ENCODE peak calls at places on chromosomes 16 and 17, in nine cellular contexts. One of them, this sample, is unnamed. For H3K4me1, the result is how much of the 10 kb centered on the place peaks cover.

GRCh38 chr17:61261001-61261587 is 138.5 kb upstream of the TBX2 start:
- DNase-seq in stomach: no peak
- DNase-seq in neuronal stem cell: no peak
- DNase-seq in OCI-LY7: no peak
- DNase-seq in A673: no peak
- DNase-seq in cardiac muscle cell: no peak
- DNase-seq in ascending aorta: no peak
- DNase-seq in GM23248: no peak
- DNase-seq in IMR-90: no peak
- DNase-seq in this sample: no peak

GRCh38 chr17:3659541-3660111 is 8.8 kb downstream of the TAX1BP3 start:
- DNase-seq in neuronal stem cell: no peak
- DNase-seq in ascending aorta: peak
- DNase-seq in GM23248: peak
- DNase-seq in IMR-90: peak
- DNase-seq in OCI-LY7: no peak
- DNase-seq in stomach: peak
- DNase-seq in cardiac muscle cell: peak
- DNase-seq in A673: no peak
- DNase-seq in this sample: peak

GRCh38 chr16:22898131-22898530 is 84.2 kb downstream of the HS3ST2 start:
- DNase-seq in A673: no peak
- DNase-seq in stomach: no peak
- DNase-seq in OCI-LY7: no peak
- DNase-seq in GM23248: no peak
- DNase-seq in IMR-90: no peak
- DNase-seq in neuronal stem cell: no peak
- DNase-seq in ascending aorta: no peak
- DNase-seq in cardiac muscle cell: no peak
- DNase-seq in this sample: no peak

GRCh38 chr17:77459018-77459755 is 318.4 kb downstream of the SEC14L1 start:
- DNase-seq in GM23248: no peak
- DNase-seq in A673: no peak
- DNase-seq in OCI-LY7: peak
- DNase-seq in cardiac muscle cell: no peak
- DNase-seq in neuronal stem cell: no peak
- DNase-seq in stomach: no peak
- DNase-seq in IMR-90: no peak
- DNase-seq in ascending aorta: no peak
- DNase-seq in this sample: no peak

GRCh38 chr16:11168386-11169065 is 87.5 kb downstream of the SOCS1 start:
- DNase-seq in neuronal stem cell: no peak
- DNase-seq in stomach: no peak
- DNase-seq in ascending aorta: no peak
- DNase-seq in OCI-LY7: no peak
- DNase-seq in A673: no peak
- DNase-seq in IMR-90: peak
- DNase-seq in cardiac muscle cell: no peak
- DNase-seq in GM23248: peak
- DNase-seq in this sample: no peak

GRCh38 chr17:78779848-78780247 is 2.2 kb downstream of the CYTH1 start:
- DNase-seq in neuronal stem cell: no peak
- DNase-seq in GM23248: no peak
- DNase-seq in stomach: no peak
- DNase-seq in A673: no peak
- DNase-seq in ascending aorta: no peak
- DNase-seq in OCI-LY7: peak
- DNase-seq in cardiac muscle cell: no peak
- DNase-seq in IMR-90: no peak
- DNase-seq in this sample: no peak

GRCh38 chr17:77668518-77668917 is 290.0 kb upstream of the TNRC6C start:
- DNase-seq in OCI-LY7: peak
- DNase-seq in neuronal stem cell: no peak
- DNase-seq in stomach: no peak
- DNase-seq in IMR-90: no peak
- DNase-seq in A673: no peak
- DNase-seq in cardiac muscle cell: no peak
- DNase-seq in ascending aorta: no peak
- DNase-seq in GM23248: no peak
- DNase-seq in this sample: no peak

GRCh38 chr17:38711792-38712571 is 6.9 kb downstream of the MLLT6 start:
- DNase-seq in IMR-90: no peak
- DNase-seq in GM23248: no peak
- DNase-seq in cardiac muscle cell: peak
- DNase-seq in A673: no peak
- DNase-seq in ascending aorta: no peak
- DNase-seq in OCI-LY7: no peak
- DNase-seq in stomach: no peak
- DNase-seq in neuronal stem cell: no peak
- DNase-seq in this sample: no peak

GRCh38 chr16:20865420-20866126 is 34.6 kb downstream of the DCUN1D3 start:
- DNase-seq in stomach: no peak
- DNase-seq in IMR-90: peak
- DNase-seq in cardiac muscle cell: no peak
- DNase-seq in ascending aorta: no peak
- DNase-seq in GM23248: peak
- DNase-seq in A673: no peak
- DNase-seq in neuronal stem cell: no peak
- DNase-seq in OCI-LY7: no peak
- DNase-seq in this sample: no peak

GRCh38 chr16:20868890-20869289 is 31.3 kb downstream of the DCUN1D3 start:
- DNase-seq in A673: no peak
- DNase-seq in IMR-90: peak
- DNase-seq in OCI-LY7: no peak
- DNase-seq in GM23248: peak
- DNase-seq in cardiac muscle cell: peak
- DNase-seq in neuronal stem cell: no peak
- DNase-seq in stomach: peak
- DNase-seq in ascending aorta: no peak
- DNase-seq in this sample: peak

GRCh38 chr16:20866161-20866772 is 33.9 kb downstream of the DCUN1D3 start:
- DNase-seq in IMR-90: peak
- DNase-seq in neuronal stem cell: peak
- DNase-seq in OCI-LY7: no peak
- DNase-seq in ascending aorta: peak
- DNase-seq in GM23248: peak
- DNase-seq in A673: peak
- DNase-seq in cardiac muscle cell: peak
- DNase-seq in stomach: peak
- DNase-seq in this sample: peak

GRCh38 chr16:20866792-20867191 is 33.4 kb downstream of the DCUN1D3 start:
- DNase-seq in ascending aorta: no peak
- DNase-seq in GM23248: no peak
- DNase-seq in cardiac muscle cell: no peak
- DNase-seq in IMR-90: no peak
- DNase-seq in neuronal stem cell: no peak
- DNase-seq in A673: no peak
- DNase-seq in stomach: no peak
- DNase-seq in OCI-LY7: no peak
- DNase-seq in this sample: no peak

DNA sequence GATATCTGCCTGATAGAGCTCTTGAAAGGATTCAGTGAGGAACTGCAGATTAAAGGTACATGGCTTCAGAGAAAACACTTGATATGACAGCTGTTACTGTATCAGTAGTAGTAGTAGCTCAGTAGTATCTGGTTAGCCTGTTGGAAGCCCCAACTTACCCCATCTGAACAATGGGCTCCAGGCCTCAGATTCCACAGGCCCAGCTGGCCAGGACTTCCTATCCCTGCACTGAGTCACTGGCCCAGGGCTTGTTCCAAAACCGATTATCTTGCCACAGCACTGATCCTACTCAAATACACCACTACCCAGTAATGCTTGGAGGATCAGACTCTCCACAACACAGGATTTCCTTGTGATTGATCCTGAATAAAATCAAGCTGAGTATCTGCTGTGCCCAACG is 32.6 kb downstream of the DCUN1D3 start:
- DNase-seq in stomach: no peak
- DNase-seq in cardiac muscle cell: no peak
- DNase-seq in ascending aorta: no peak
- DNase-seq in neuronal stem cell: no peak
- DNase-seq in OCI-LY7: no peak
- DNase-seq in IMR-90: peak
- DNase-seq in GM23248: peak
- DNase-seq in A673: no peak
- DNase-seq in this sample: no peak
- H3K4me1 ChIP-seq in stomach: half or more
- H3K4me1 ChIP-seq in cardiac muscle cell: half or more
- H3K4me1 ChIP-seq in ascending aorta: half or more
- H3K4me1 ChIP-seq in neuronal stem cell: under half
- H3K4me1 ChIP-seq in OCI-LY7: under half
- H3K4me1 ChIP-seq in IMR-90: under half
- H3K4me1 ChIP-seq in GM23248: half or more
- H3K4me1 ChIP-seq in A673: under half
- H3K4me1 ChIP-seq in this sample: under half

GRCh38 chr17:8224891-8225812 is 14.8 kb upstream of the AURKB start:
- DNase-seq in OCI-LY7: no peak
- DNase-seq in A673: no peak
- DNase-seq in ascending aorta: no peak
- DNase-seq in neuronal stem cell: no peak
- DNase-seq in IMR-90: no peak
- DNase-seq in stomach: no peak
- DNase-seq in cardiac muscle cell: no peak
- DNase-seq in GM23248: no peak
- DNase-seq in this sample: no peak

GRCh38 chr17:8223356-8224063 is 13.1 kb upstream of the AURKB start:
- DNase-seq in stomach: peak
- DNase-seq in A673: peak
- DNase-seq in GM23248: peak
- DNase-seq in OCI-LY7: peak
- DNase-seq in cardiac muscle cell: peak
- DNase-seq in IMR-90: peak
- DNase-seq in ascending aorta: no peak
- DNase-seq in neuronal stem cell: peak
- DNase-seq in this sample: peak

GRCh38 chr17:8225813-8226535 is 15.6 kb upstream of the AURKB start:
- DNase-seq in ascending aorta: no peak
- DNase-seq in A673: peak
- DNase-seq in IMR-90: peak
- DNase-seq in cardiac muscle cell: peak
- DNase-seq in OCI-LY7: peak
- DNase-seq in GM23248: peak
- DNase-seq in stomach: peak
- DNase-seq in neuronal stem cell: peak
- DNase-seq in this sample: no peak

GRCh38 chr17:8227238-8227581 is 16.8 kb upstream of the AURKB start:
- DNase-seq in cardiac muscle cell: no peak
- DNase-seq in IMR-90: no peak
- DNase-seq in A673: no peak
- DNase-seq in OCI-LY7: no peak
- DNase-seq in neuronal stem cell: no peak
- DNase-seq in GM23248: peak
- DNase-seq in ascending aorta: no peak
- DNase-seq in stomach: no peak
- DNase-seq in this sample: no peak

DNA sequence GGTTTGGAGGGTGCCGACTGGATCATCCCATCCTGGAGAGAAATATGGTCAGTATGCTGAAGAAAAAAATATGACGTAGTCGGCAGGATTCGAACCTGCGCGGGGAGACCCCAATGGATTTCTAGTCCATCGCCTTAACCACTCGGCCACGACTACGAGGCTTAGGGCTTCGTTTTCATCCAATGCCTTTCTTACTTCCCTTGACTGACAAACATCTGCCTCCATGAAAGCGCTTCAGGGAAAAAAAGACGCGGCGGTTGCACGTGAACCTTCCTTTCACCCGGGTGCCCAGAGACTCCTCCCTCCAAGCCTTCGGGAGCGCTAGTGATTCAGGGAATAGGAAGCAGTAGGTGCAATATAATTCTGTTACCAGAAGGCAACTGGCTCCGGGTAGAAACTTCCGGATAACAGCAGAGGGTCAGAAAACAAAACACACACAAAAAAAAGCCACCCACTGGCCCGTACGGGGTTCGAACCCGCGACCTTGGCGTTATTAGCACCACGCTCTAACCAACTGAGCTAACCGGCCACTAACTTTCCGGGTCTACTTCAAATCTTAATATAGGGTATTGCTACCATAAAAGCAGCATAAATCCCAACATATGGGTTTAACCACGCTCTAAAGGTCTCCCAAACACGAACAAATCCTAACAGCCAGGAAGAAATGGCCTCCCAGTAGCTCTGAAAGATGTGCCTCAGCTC is 16.3 kb upstream of the AURKB start:
- DNase-seq in A673: peak
- DNase-seq in neuronal stem cell: peak
- DNase-seq in stomach: peak
- DNase-seq in ascending aorta: peak
- DNase-seq in OCI-LY7: no peak
- DNase-seq in cardiac muscle cell: peak
- DNase-seq in IMR-90: peak
- DNase-seq in GM23248: peak
- DNase-seq in this sample: peak
- H3K27ac ChIP-seq in A673: peak
- H3K27ac ChIP-seq in neuronal stem cell: peak
- H3K27ac ChIP-seq in stomach: peak
- H3K27ac ChIP-seq in ascending aorta: peak
- H3K27ac ChIP-seq in OCI-LY7: no peak
- H3K27ac ChIP-seq in cardiac muscle cell: peak
- H3K27ac ChIP-seq in IMR-90: peak
- H3K27ac ChIP-seq in GM23248: peak
- H3K27ac ChIP-seq in this sample: peak

DNA sequence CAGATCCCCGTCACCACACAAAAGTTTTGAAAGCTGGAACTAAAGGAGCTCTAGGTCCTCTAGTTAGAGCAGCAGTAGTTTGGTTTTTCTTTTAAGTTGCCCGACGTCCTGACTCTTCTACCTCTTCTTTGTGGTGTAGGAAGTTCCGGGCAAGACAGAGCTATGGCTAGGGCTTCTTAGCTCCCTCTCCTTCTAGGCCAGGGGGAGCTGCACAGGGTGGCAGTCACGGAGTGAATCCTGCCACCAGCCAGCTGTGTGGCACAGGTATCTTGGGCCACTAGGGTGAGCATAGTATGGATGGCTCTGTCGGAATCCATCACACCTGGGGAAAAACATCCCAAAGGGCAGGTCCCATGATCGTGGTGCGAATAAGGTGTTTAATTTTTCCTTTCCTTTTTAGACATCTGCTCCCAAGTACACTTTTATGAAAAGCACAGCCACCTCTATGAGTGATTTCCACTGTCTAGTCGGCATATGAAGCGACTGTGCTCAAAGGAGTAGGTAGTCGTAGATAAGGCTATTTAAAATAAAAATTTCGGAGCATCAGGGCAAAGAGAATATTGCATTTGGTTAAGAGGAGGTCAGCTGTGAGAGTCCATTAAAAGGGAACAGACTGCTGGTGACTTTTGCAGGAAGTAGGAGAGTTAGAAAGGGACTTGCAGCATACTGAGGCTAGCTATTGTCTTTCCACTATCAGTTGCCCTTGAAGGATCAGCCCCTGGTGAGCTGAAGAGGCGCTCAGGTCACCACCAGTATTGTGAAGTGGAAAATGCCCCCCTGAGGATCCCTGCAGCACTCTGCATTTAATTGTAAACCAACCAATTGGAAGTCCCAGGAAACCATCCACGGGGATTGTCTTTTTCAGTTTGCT is 2.1 kb downstream of the PRKCA start:
- DNase-seq in stomach: no peak
- DNase-seq in cardiac muscle cell: peak
- DNase-seq in GM23248: peak
- DNase-seq in ascending aorta: no peak
- DNase-seq in OCI-LY7: no peak
- DNase-seq in A673: peak
- DNase-seq in IMR-90: no peak
- DNase-seq in neuronal stem cell: peak
- DNase-seq in this sample: no peak
- H3K4me3 ChIP-seq in stomach: peak
- H3K4me3 ChIP-seq in cardiac muscle cell: peak
- H3K4me3 ChIP-seq in GM23248: peak
- H3K4me3 ChIP-seq in ascending aorta: peak
- H3K4me3 ChIP-seq in OCI-LY7: no peak
- H3K4me3 ChIP-seq in A673: peak
- H3K4me3 ChIP-seq in IMR-90: peak
- H3K4me3 ChIP-seq in neuronal stem cell: peak
- H3K4me3 ChIP-seq in this sample: peak

GRCh38 chr17:51147641-51148040 is 5.7 kb upstream of the NME1 start:
- DNase-seq in neuronal stem cell: no peak
- DNase-seq in ascending aorta: no peak
- DNase-seq in cardiac muscle cell: no peak
- DNase-seq in stomach: no peak
- DNase-seq in IMR-90: peak
- DNase-seq in A673: no peak
- DNase-seq in OCI-LY7: no peak
- DNase-seq in GM23248: peak
- DNase-seq in this sample: peak

GRCh38 chr17:51154176-51154575 is 817 bp downstream of the NME1 start:
- DNase-seq in OCI-LY7: peak
- DNase-seq in IMR-90: peak
- DNase-seq in neuronal stem cell: no peak
- DNase-seq in ascending aorta: no peak
- DNase-seq in stomach: no peak
- DNase-seq in cardiac muscle cell: no peak
- DNase-seq in A673: peak
- DNase-seq in GM23248: peak
- DNase-seq in this sample: no peak

GRCh38 chr17:51153210-51154072 is at the start of gene NME1:
- DNase-seq in IMR-90: peak
- DNase-seq in stomach: peak
- DNase-seq in OCI-LY7: peak
- DNase-seq in ascending aorta: peak
- DNase-seq in cardiac muscle cell: peak
- DNase-seq in neuronal stem cell: peak
- DNase-seq in A673: peak
- DNase-seq in GM23248: peak
- DNase-seq in this sample: peak

GRCh38 chr17:51152766-51153209 is 571 bp upstream of the NME1 start:
- DNase-seq in GM23248: peak
- DNase-seq in cardiac muscle cell: no peak
- DNase-seq in A673: peak
- DNase-seq in ascending aorta: no peak
- DNase-seq in stomach: no peak
- DNase-seq in IMR-90: peak
- DNase-seq in neuronal stem cell: no peak
- DNase-seq in OCI-LY7: no peak
- DNase-seq in this sample: no peak

GRCh38 chr17:51150932-51151331 is 2.4 kb upstream of the NME1 start:
- DNase-seq in GM23248: no peak
- DNase-seq in A673: no peak
- DNase-seq in neuronal stem cell: no peak
- DNase-seq in IMR-90: no peak
- DNase-seq in cardiac muscle cell: no peak
- DNase-seq in ascending aorta: no peak
- DNase-seq in OCI-LY7: no peak
- DNase-seq in stomach: no peak
- DNase-seq in this sample: no peak
- H3K4me1 ChIP-seq in GM23248: under half
- H3K4me1 ChIP-seq in A673: under half
- H3K4me1 ChIP-seq in neuronal stem cell: under half
- H3K4me1 ChIP-seq in IMR-90: under half
- H3K4me1 ChIP-seq in cardiac muscle cell: under half
- H3K4me1 ChIP-seq in ascending aorta: under half
- H3K4me1 ChIP-seq in OCI-LY7: under half
- H3K4me1 ChIP-seq in stomach: under half
- H3K4me1 ChIP-seq in this sample: under half